ENCODE peak calls at places on chromosome 21, in ten cellular contexts. V is colonic mucosa, K is breast epithelium, I is upper lobe of right lung, A is heart left ventricle, Q is AG09309, U is Peyer's patch, Y is body of pancreas, B is brain microvascular endothelial cell, P is fibroblast of mammary gland. L is an unnamed sample.

GRCh38 chr21:41885341-41886024 is 6.3 kb upstream of the PRDM15 start:
- DNase-seq in V (no peak), K (no peak), I (no peak), A (no peak), Q (no peak), U (no peak), Y (peak), B (no peak), P (no peak), L (no peak)

GRCh38 chr21:44802396-44803153 is 955 bp upstream of the UBE2G2 start:
- DNase-seq in V (no peak), K (no peak), I (no peak), A (no peak), Q (no peak), U (no peak), Y (no peak), B (no peak), P (no peak), L (no peak)

GRCh38 chr21:41570791-41571355 is 62.9 kb upstream of the TMPRSS2 start:
- DNase-seq in V (no peak), K (no peak), I (no peak), A (no peak), Q (no peak), U (no peak), Y (no peak), B (no peak), P (no peak), L (no peak)

GRCh38 chr21:42321231-42321630 is 6.0 kb upstream of the TFF3 start:
- DNase-seq in V (no peak), K (no peak), I (no peak), A (no peak), Q (no peak), U (no peak), Y (no peak), B (no peak), P (no peak), L (no peak)

GRCh38 chr21:29265690-29266479 is 32.8 kb upstream of the BACH1 start:
- DNase-seq in V (no peak), K (no peak), I (no peak), A (no peak), Q (no peak), U (no peak), Y (no peak), B (peak), P (peak), L (no peak)

GRCh38 chr21:34913786-34914185 is 135.3 kb downstream of the RUNX1 start:
- DNase-seq in V (no peak), K (no peak), I (no peak), A (no peak), Q (no peak), U (no peak), Y (no peak), B (no peak), P (peak), L (no peak)

GRCh38 chr21:31283025-31283424 is 61.0 kb downstream of the TIAM1 start:
- DNase-seq in V (no peak), K (no peak), I (no peak), A (no peak), Q (no peak), U (no peak), Y (no peak), B (no peak), P (no peak), L (no peak)

GRCh38 chr21:30257773-30258172 is 25.0 kb downstream of the KRTAP24-1 start:
- DNase-seq in V (peak), K (no peak), I (no peak), A (no peak), Q (no peak), U (no peak), Y (no peak), B (peak), P (peak), L (no peak)

GRCh38 chr21:41016472-41016871 is 151.5 kb upstream of the BACE2 start:
- DNase-seq in V (no peak), K (no peak), I (no peak), A (no peak), Q (no peak), U (no peak), Y (no peak), B (no peak), P (no peak), L (no peak)

GRCh38 chr21:15564907-15565306 is 164.9 kb upstream of the USP25 start:
- DNase-seq in V (no peak), K (no peak), I (no peak), A (no peak), Q (no peak), U (no peak), Y (no peak), B (no peak), P (no peak), L (no peak)

GRCh38 chr21:21952566-21952965 is 954.4 kb downstream of the NCAM2 start:
- DNase-seq in V (no peak), K (no peak), I (no peak), A (no peak), Q (no peak), U (no peak), Y (no peak), B (no peak), P (no peak), L (no peak)

GRCh38 chr21:27104749-27105439 is 138.0 kb upstream of the ADAMTS5 start:
- DNase-seq in V (no peak), K (no peak), I (no peak), A (no peak), Q (peak), U (no peak), Y (no peak), B (peak), P (peak), L (no peak)

GRCh38 chr21:31398574-31398973 is 54.5 kb upstream of the TIAM1 start:
- DNase-seq in V (no peak), K (no peak), I (no peak), A (no peak), Q (no peak), U (no peak), Y (no peak), B (no peak), P (no peak), L (no peak)

GRCh38 chr21:29888437-29888836 is 51.4 kb downstream of the GRIK1 start:
- DNase-seq in V (no peak), K (no peak), I (no peak), A (no peak), Q (no peak), U (no peak), Y (no peak), B (no peak), P (peak), L (no peak)

GRCh38 chr21:44539991-44540666 is at the start of gene KRTAP10-1:
- DNase-seq in V (no peak), K (no peak), I (peak), A (no peak), Q (no peak), U (peak), Y (no peak), B (no peak), P (no peak), L (no peak)

GRCh38 chr21:43206231-43207042 is 37.6 kb downstream of the CRYAA start:
- DNase-seq in V (peak), K (peak), I (peak), A (peak), Q (no peak), U (no peak), Y (no peak), B (no peak), P (no peak), L (no peak)

GRCh38 chr21:34668803-34669148 is at the start of gene CLIC6:
- DNase-seq in V (no peak), K (no peak), I (peak), A (no peak), Q (no peak), U (peak), Y (no peak), B (no peak), P (no peak), L (peak)

GRCh38 chr21:29849735-29850176 is 90.0 kb downstream of the GRIK1 start:
- DNase-seq in V (peak), K (peak), I (no peak), A (peak), Q (peak), U (no peak), Y (peak), B (peak), P (peak), L (no peak)

GRCh38 chr21:29376556-29376955 is 77.8 kb downstream of the BACH1 start:
- DNase-seq in V (peak), K (no peak), I (peak), A (no peak), Q (no peak), U (peak), Y (peak), B (peak), P (peak), L (peak)

GRCh38 chr21:36747815-36748381 is 49.0 kb downstream of the SIM2 start:
- DNase-seq in V (peak), K (no peak), I (peak), A (peak), Q (no peak), U (no peak), Y (peak), B (peak), P (peak), L (no peak)
- TF ChIP-seq CTCF in V (no peak), K (peak), I (no peak), A (peak), Q (peak), U (peak), Y (no peak), B (peak), P (no peak), L (no peak)

DNA sequence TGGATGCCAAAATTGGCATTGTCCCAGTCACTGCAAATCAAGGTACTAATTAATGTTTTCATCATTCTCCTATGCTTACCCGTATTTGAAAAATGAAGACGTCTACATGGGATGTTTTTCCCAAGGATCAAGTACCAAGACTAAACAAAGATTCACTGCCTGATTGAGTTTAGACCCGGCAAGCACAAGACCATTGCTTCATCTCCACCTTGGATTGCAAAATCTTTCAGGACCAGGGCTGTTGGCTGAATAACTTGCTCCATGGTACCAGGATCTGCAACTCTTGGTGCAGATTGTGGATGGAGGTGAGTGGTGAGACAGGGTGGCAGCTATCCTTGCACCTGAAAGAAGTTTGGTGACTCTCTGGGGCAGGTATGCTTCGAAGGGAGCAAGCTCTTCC is 122.5 kb upstream of the ETS2 start:
- DNase-seq in V (no peak), K (no peak), I (no peak), A (no peak), Q (no peak), U (no peak), Y (no peak), B (no peak), P (peak), L (no peak)
- H3K4me3 ChIP-seq in V (no peak), K (no peak), I (no peak), A (no peak), Q (no peak), U (no peak), Y (no peak), B (no peak), P (no peak), L (no peak)

DNA sequence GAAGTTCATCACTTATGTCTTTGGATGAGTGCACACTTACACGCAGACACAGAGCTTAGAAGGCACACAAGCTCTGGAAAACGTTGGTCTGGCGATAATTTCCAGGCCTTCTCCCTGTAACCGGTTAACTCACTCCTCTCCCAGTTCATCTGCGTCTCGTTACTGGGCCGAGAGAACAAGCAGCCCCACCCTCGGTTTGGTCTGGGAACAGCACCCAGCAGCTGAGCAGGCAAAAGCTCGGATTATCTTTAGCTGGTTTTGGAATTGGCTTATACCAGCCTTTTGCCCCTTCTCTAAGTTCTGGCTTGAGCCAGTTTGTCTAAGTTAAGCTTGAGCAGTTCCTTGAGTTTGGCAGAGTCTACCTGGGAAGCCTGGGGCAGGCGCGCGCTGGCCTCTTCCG is 27.3 kb upstream of the COL6A1 start:
- DNase-seq in V (no peak), K (no peak), I (no peak), A (no peak), Q (peak), U (no peak), Y (no peak), B (peak), P (peak), L (no peak)
- TF ChIP-seq CTCF in V (no peak), K (no peak), I (no peak), A (no peak), Q (peak), U (no peak), Y (no peak), B (peak), P (peak), L (peak)

GRCh38 chr21:39022901-39023693 is 160.2 kb downstream of the PSMG1 start:
- DNase-seq in V (no peak), K (peak), I (peak), A (peak), Q (no peak), U (no peak), Y (peak), B (no peak), P (peak), L (peak)
- H3K4me3 ChIP-seq in V (no peak), K (no peak), I (no peak), A (peak), Q (no peak), U (no peak), Y (no peak), B (no peak), P (no peak), L (no peak)

GRCh38 chr21:32562426-32562825 is 22.9 kb downstream of the TCP10L start:
- DNase-seq in V (no peak), K (no peak), I (no peak), A (peak), Q (peak), U (no peak), Y (no peak), B (peak), P (peak), L (no peak)
- TF ChIP-seq CTCF in V (no peak), K (peak), I (peak), A (peak), Q (peak), U (peak), Y (no peak), B (peak), P (peak), L (peak)

GRCh38 chr21:17513214-17514123 is 626 bp downstream of the CXADR start:
- DNase-seq in V (peak), K (no peak), I (peak), A (peak), Q (no peak), U (no peak), Y (peak), B (peak), P (peak), L (peak)
- H3K4me3 ChIP-seq in V (peak), K (peak), I (peak), A (peak), Q (peak), U (peak), Y (peak), B (peak), P (peak), L (peak)

DNA sequence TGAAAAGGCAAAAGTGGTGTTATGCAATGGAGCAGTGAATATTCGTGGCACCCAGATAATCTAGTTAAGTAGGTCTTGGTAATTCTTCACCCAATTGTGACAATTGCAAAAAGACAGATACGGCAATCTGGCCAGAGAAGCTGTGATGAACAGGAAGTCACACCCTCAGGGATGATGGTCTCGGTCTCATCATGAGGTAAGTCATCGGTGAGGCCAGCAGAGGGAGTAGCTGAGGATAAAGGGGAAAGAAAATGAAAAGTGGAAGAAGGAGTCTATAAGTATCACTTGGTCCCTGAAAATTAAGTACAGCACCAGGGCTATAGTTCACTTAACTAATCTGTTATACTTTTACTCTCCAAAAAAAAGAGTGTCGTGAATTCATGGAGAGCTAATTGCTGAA is 258.8 kb upstream of the NCAM2 start:
- DNase-seq in V (no peak), K (no peak), I (no peak), A (no peak), Q (no peak), U (no peak), Y (no peak), B (no peak), P (no peak), L (no peak)
- TF ChIP-seq CTCF in V (no peak), K (no peak), I (no peak), A (no peak), Q (no peak), U (no peak), Y (no peak), B (peak), P (peak), L (no peak)

GRCh38 chr21:36079010-36079649 is 9.3 kb downstream of the CBR1 start:
- DNase-seq in V (peak), K (no peak), I (peak), A (no peak), Q (no peak), U (peak), Y (no peak), B (peak), P (no peak), L (peak)
- H3K4me3 ChIP-seq in V (no peak), K (no peak), I (no peak), A (no peak), Q (no peak), U (no peak), Y (no peak), B (no peak), P (no peak), L (no peak)

DNA sequence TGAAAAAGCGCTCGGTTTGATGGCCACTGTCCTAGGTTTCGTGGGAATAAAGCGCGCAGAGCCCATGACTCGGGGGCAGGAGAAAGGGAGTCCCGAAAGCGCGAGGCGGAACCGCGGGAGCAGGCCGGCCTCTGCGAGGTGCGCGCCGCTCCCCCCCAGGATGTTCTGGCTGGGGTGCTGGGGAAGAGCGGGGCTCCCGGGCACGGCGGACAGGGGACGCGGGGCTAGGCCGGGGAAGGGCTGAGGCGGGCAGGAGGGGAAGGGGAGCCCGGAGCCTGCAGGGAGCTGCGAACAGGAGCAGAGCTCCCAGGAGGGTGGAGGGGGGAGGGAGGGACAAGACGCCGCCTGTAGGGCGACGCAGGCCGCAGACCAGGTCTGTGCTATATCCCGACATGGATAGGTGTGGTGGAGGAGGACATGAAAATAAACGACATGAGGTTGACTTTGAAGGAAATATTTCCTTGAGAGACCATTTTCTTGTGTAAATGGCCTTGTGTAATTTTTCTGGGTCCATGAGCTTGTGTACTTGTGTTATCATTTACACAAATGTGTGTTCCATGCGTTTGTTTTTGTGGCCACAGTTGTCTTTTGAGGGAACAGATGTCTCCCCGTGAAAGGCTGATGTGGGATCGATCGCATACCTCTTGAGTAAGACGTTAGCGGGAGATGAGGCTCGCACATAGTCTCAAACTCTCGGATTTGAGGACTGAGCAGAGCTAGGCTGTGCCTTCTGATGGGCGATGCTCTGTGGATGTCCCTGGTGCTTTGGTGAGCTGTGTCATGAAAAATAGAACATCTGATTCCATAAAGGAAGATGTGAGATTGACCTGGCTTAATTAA is 1.3 kb downstream of the PCNT start:
- DNase-seq in V (peak), K (peak), I (peak), A (peak), Q (no peak), U (peak), Y (peak), B (peak), P (peak), L (peak)
- TF ChIP-seq CTCF in V (no peak), K (peak), I (no peak), A (peak), Q (peak), U (peak), Y (peak), B (peak), P (peak), L (no peak)